ENCODE peak calls at places on chromosome 5, in nine cellular contexts. D is neural progenitor cell; H is NCI-H510A treated with DMSO at 0.1 percent for 48 hours; S is activated T-cell treated with anti-CD3 and anti-CD28 coated beads for 1 hour; A is AG08395; N is stimulated activated CD8-positive, alpha-beta memory T cell treated with anti-CD3 and anti-CD28 coated beads, Interleukin-4, amount 100 ng/mL, for 4 hours; U is cardiac septum; R is effector CD4-positive, alpha-beta T cell; O is stimulated activated CD4-positive, alpha-beta T cell treated with anti-CD3 and anti-CD28 coated beads, Interleukin-1b, Interleukin-23, amount 100 ng/mL, for 24 hours. P is an unnamed sample.

GRCh38 chr5:3225201-3225960 is 370.3 kb upstream of the IRX1 start:
- DNase-seq in D (no peak), H (no peak), S (no peak), A (no peak), N (no peak), U (no peak), R (no peak), O (no peak), P (no peak)

GRCh38 chr5:21783079-21783478 is 1070.1 kb downstream of the CDH12 start:
- DNase-seq in D (no peak), H (no peak), S (no peak), A (no peak), N (no peak), U (no peak), R (no peak), O (no peak), P (no peak)

GRCh38 chr5:32710859-32711692 is at the start of gene NPR3:
- DNase-seq in D (peak; percentile 59), H (no peak), S (no peak), A (no peak), N (no peak), U (peak; percentile 70), R (no peak), O (no peak), P (no peak)

GRCh38 chr5:177355868-177356168 is 1.9 kb upstream of the RGS14 start:
- DNase-seq in D (no peak), H (no peak), S (no peak), A (no peak), N (no peak), U (no peak), R (no peak), O (no peak), P (no peak)

GRCh38 chr5:125551246-125551645 is 804.8 kb upstream of the ZNF608 start:
- DNase-seq in D (no peak), H (no peak), S (no peak), A (no peak), N (no peak), U (no peak), R (no peak), O (no peak), P (no peak)

GRCh38 chr5:60339691-60340191 is 360.2 kb downstream of the DEPDC1B start:
- DNase-seq in D (no peak), H (no peak), S (no peak), A (peak; percentile 43), N (no peak), U (no peak), R (no peak), O (no peak), P (no peak)

GRCh38 chr5:81253875-81254274 is 20.8 kb downstream of the CKMT2 start:
- DNase-seq in D (no peak), H (no peak), S (no peak), A (no peak), N (no peak), U (no peak), R (no peak), O (no peak), P (no peak)

GRCh38 chr5:176653401-176653800 is 6.1 kb downstream of the TSPAN17 start:
- DNase-seq in D (no peak), H (no peak), S (no peak), A (no peak), N (peak; percentile 90), U (no peak), R (no peak), O (peak; percentile 64), P (peak; percentile 86)

GRCh38 chr5:17172801-17173200 is 44.6 kb upstream of the BASP1 start:
- DNase-seq in D (no peak), H (no peak), S (no peak), A (no peak), N (no peak), U (no peak), R (no peak), O (no peak), P (no peak)

GRCh38 chr5:131496400-131496713 is 138.7 kb downstream of the RAPGEF6 start:
- DNase-seq in D (no peak), H (no peak), S (no peak), A (no peak), N (no peak), U (no peak), R (no peak), O (no peak), P (no peak)

GRCh38 chr5:136772541-136772940 is 407.2 kb upstream of the TRPC7 start:
- DNase-seq in D (no peak), H (no peak), S (no peak), A (no peak), N (no peak), U (no peak), R (no peak), O (no peak), P (no peak)

GRCh38 chr5:89351232-89351631 is 468.2 kb upstream of the MEF2C start:
- DNase-seq in D (no peak), H (no peak), S (no peak), A (peak; percentile 22), N (no peak), U (no peak), R (no peak), O (no peak), P (no peak)

GRCh38 chr5:73564018-73564417 is 1.4 kb downstream of the ANKRA2 start:
- DNase-seq in D (no peak), H (no peak), S (no peak), A (no peak), N (no peak), U (no peak), R (no peak), O (no peak), P (no peak)

GRCh38 chr5:150615141-150615699 is 25.2 kb upstream of the SYNPO start:
- DNase-seq in D (no peak), H (no peak), S (no peak), A (peak; percentile 71), N (no peak), U (no peak), R (no peak), O (no peak), P (no peak)

GRCh38 chr5:43389679-43390329 is 22.4 kb downstream of the CCL28 start:
- DNase-seq in D (peak; percentile 84), H (peak; percentile 91), S (peak; percentile 5), A (peak; percentile 87), N (peak; percentile 4), U (no peak), R (peak; percentile 21), O (peak; percentile 26), P (peak; percentile 37)

P was measured in activated CD4-positive, alpha-beta T cell treated with anti-CD3 and anti-CD28 coated beads, Interleukin-2, amount 50 U/mL, for 4 hours.